ENCODE peak calls at places on chromosomes 16 and 17, in four cellular contexts. C is HFF-Myc, V is left lung, H is fibroblast of the aortic adventitia. J is an unnamed sample.

GRCh38 chr16:56848955-56849689 is 15.9 kb upstream of the SLC12A3 start:
- DNase-seq in C (peak; percentile 36), V (no peak), H (peak; percentile 79), J (no peak)

GRCh38 chr16:87581867-87582220 is 20.5 kb upstream of the JPH3 start:
- DNase-seq in C (peak; percentile 85), V (peak; percentile 33), H (peak; percentile 99), J (no peak)

GRCh38 chr16:84973776-84974523 is 37.4 kb downstream of the ZDHHC7 start:
- DNase-seq in C (no peak), V (peak; percentile 14), H (no peak), J (no peak)

GRCh38 chr17:4672055-4672630 is 30.7 kb upstream of the ALOX15 start:
- DNase-seq in C (no peak), V (no peak), H (no peak), J (no peak)

GRCh38 chr16:24988593-24989338 is 26.4 kb downstream of the ARHGAP17 start:
- DNase-seq in C (no peak), V (no peak), H (peak; percentile 90), J (no peak)

GRCh38 chr16:83994087-83994486 is 26.0 kb downstream of the NECAB2 start:
- DNase-seq in C (peak; percentile 39), V (peak; percentile 68), H (peak; percentile 93), J (no peak)

GRCh38 chr17:4499431-4500187 is 928 bp downstream of the SPNS2 start:
- DNase-seq in C (no peak), V (peak; percentile 86), H (no peak), J (no peak)

GRCh38 chr17:46818319-46818928 is at the start of gene WNT3:
- DNase-seq in C (no peak), V (peak; percentile 83), H (no peak), J (no peak)

GRCh38 chr17:29179232-29180036 is 764 bp downstream of the MYO18A start:
- DNase-seq in C (no peak), V (peak; percentile 87), H (no peak), J (peak; percentile 57)

GRCh38 chr16:69397821-69398521 is 12.2 kb upstream of the TERF2 start:
- DNase-seq in C (no peak), V (no peak), H (peak; percentile 73), J (no peak)

GRCh38 chr16:1749152-1750117 is 21.9 kb downstream of the NME3 start:
- DNase-seq in C (no peak), V (no peak), H (no peak), J (peak; percentile 8)

GRCh38 chr17:38671939-38672720 is 2.6 kb downstream of the EPOP start:
- DNase-seq in C (no peak), V (no peak), H (no peak), J (no peak)

GRCh38 chr17:9205520-9206159 is 184.3 kb downstream of the NTN1 start:
- DNase-seq in C (no peak), V (peak; percentile 23), H (no peak), J (no peak)

GRCh38 chr16:63458842-63459241 is 1422.6 kb upstream of the CDH8 start:
- DNase-seq in C (no peak), V (no peak), H (no peak), J (no peak)

GRCh38 chr16:63457869-63458268 is 1421.6 kb upstream of the CDH8 start:
- DNase-seq in C (no peak), V (no peak), H (no peak), J (no peak)

DNA sequence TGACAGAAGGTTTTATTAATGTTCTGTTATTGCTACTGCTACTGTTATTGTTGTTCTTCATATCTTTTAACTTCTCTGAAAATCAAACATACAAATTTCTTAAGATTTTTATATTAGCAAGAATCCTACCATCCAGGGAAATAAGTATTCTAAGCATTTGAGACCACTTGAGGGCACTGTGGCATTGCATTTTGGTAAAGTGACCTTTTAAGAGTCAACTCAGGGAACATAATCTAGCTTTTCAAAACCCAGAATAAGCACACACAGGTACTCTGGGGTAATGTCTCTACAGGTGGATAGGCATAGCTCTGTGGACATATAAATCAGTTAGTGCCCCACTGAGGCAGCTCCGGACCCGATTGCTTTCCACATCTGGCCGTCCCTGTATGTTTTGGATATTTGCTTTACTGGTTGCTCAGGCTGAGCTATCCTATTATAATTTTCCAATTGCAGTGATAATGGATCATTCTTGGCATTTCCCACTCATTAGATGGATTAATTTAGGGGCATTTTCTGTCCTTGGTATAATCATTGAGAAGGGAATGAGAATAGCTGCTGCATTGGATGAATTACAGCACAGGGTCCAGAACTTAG is 1425.1 kb upstream of the CDH8 start:
- DNase-seq in C (peak; percentile 7), V (no peak), H (peak; percentile 33), J (peak; percentile 12)
- TF ChIP-seq CTCF in C (peak; percentile 18), V (no peak), H (no peak), J (peak; percentile 75)

DNA sequence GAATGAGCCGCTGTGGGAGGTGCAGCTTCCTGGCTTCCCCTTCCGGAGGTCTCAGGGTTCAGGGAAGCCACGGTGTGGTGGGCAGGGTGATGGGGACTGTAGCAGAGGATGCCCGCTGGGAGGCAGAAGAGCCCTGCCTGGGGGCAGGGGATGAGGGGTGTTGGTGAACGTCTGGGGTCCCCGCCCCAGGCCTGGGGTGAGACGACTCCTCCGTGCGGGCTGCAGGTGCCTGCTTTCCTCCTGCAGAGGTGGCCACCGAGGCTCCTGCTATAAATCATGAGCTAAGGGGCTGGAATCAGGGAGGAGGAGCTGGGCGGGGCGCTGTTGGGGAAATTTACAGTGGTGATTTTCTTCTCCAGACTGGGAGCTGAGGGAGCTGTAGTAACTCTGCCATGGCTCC is 167.0 kb downstream of the MRM1 start:
- DNase-seq in C (no peak), V (no peak), H (no peak), J (no peak)
- TF ChIP-seq CTCF in C (no peak), V (no peak), H (no peak), J (no peak)

DNA sequence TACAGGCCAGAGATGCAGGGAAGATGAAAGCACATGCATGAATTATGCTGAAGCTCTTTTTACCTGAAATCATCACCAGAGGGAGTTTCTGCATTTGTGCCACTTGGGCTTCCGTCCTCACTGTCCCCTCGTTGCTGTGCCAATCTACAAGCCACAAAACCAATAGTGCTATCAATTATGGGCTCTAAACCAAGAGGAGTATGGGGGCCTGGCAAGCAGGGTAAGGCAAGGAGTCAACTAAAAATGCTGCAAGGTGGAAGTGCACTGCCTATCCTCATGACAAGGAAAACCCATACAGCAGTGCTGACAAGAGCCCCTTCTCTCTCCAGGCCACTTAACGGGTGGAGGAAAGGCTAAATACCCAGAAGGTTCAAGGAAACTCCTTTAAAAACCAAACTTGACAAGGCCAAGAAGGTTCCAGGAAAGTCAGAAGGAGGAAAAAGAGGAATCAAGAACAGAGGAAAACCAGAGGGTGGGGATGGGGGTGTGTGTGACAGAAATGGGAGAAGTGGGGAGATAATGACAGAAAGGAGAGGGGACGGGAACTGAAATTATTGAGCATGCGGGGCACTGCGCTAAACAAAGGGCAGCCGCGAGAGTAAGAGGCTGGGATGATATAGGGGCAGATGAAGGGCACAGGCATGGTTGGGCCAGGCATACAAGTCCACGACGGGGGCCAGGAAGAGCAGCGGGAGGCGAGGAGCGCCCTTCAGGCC is 674 bp downstream of the C17orf75 start:
- DNase-seq in C (no peak), V (no peak), H (no peak), J (no peak)
- TF ChIP-seq CTCF in C (no peak), V (no peak), H (no peak), J (peak; percentile 32)

GRCh38 chr17:13941781-13942180 is 127.5 kb upstream of the COX10 start:
- DNase-seq in C (no peak), V (no peak), H (no peak), J (no peak)

GRCh38 chr17:13933597-13934276 is 135.6 kb upstream of the COX10 start:
- DNase-seq in C (no peak), V (no peak), H (no peak), J (no peak)

GRCh38 chr17:13940858-13941665 is 128.2 kb upstream of the COX10 start:
- DNase-seq in C (no peak), V (no peak), H (peak; percentile 15), J (no peak)

GRCh38 chr17:13943859-13944258 is 125.4 kb upstream of the COX10 start:
- DNase-seq in C (no peak), V (no peak), H (no peak), J (no peak)

GRCh38 chr17:13939222-13939621 is 130.1 kb upstream of the COX10 start:
- DNase-seq in C (no peak), V (no peak), H (no peak), J (no peak)
- TF ChIP-seq CTCF in C (peak; percentile 12), V (no peak), H (no peak), J (no peak)

DNA sequence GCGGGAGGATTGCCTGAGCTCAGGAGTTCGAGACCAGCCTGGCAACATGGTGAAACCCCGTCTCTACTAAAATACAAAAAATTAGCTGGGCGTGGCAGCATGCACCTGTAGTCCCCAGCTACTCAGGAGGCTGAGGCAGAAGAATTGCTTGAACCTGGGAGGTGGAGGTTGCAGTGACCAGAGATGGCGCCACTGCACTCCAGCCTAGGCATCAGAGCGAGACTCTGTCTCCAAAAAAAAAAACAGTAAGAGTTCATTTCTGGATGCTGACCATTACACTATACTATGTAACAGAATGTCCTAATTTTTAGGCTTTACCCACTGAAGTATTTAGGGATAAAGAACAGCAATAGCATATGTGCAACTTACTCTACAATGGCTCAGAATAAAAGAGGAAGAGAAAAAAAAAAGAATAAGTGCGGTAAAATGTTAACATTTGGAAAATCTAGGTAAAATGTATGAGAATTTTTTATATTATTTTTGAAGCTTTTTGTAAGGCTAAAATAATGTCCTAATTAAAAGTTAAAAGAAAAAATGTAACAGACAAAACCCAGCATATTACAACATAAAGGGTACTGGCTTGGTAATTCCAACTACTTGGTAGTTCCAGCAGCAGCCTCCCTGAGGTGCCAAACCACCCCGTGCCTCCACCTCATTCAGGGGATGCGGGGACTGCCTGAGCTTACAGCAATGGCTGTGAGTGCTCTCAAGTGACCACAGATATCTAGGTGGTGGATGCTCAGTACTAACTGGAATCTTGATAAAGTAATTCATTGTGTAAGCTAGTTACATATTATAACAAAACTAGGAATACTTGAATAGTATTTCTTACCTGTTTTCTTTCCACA is 10.9 kb downstream of the COPS3 start:
- DNase-seq in C (no peak), V (no peak), H (no peak), J (no peak)
- TF ChIP-seq CTCF in C (peak; percentile 40), V (no peak), H (peak; percentile 18), J (peak; percentile 46)

GRCh38 chr17:7632492-7632894 is 2.6 kb downstream of the SHBG start:
- DNase-seq in C (no peak), V (no peak), H (peak; percentile 73), J (no peak)
- TF ChIP-seq CTCF in C (peak; percentile 53), V (peak; percentile 42), H (peak; percentile 67), J (peak; percentile 48)

GRCh38 chr16:22232277-22233049 is 26.4 kb downstream of the EEF2K start:
- DNase-seq in C (no peak), V (no peak), H (no peak), J (no peak)
- TF ChIP-seq CTCF in C (no peak), V (no peak), H (no peak), J (no peak)

GRCh38 chr16:23711785-23712184 is 1.2 kb downstream of the ERN2 start:
- DNase-seq in C (no peak), V (no peak), H (no peak), J (no peak)

GRCh38 chr16:23709536-23709935 is 3.5 kb downstream of the ERN2 start:
- DNase-seq in C (no peak), V (no peak), H (no peak), J (no peak)

GRCh38 chr16:23710504-23710903 is 2.5 kb downstream of the ERN2 start:
- DNase-seq in C (no peak), V (no peak), H (no peak), J (no peak)

GRCh38 chr16:23712976-23713375 is at the start of gene ERN2:
- DNase-seq in C (no peak), V (peak; percentile 79), H (no peak), J (no peak)

GRCh38 chr16:23710008-23710407 is 3.0 kb downstream of the ERN2 start:
- DNase-seq in C (no peak), V (no peak), H (no peak), J (no peak)
- TF ChIP-seq CTCF in C (no peak), V (no peak), H (no peak), J (no peak)